ENCODE peak calls at places on chromosomes 12 and 14, in six cellular contexts. I is fibroblast of lung, Q is HepG2, C is ACHN, D is LoVo, W is glutamatergic neuron. J is an unnamed sample.

GRCh38 chr12:26369588-26369987 is 174.2 kb downstream of the SSPN start:
- DNase-seq in I (peak), Q (no peak), C (peak), D (no peak), W (no peak), J (peak)

GRCh38 chr12:80936353-80936641 is 1.4 kb downstream of the LIN7A start:
- DNase-seq in I (no peak), Q (no peak), C (no peak), D (no peak), W (peak), J (no peak)

GRCh38 chr12:114687802-114688201 is 3.8 kb upstream of the TBX3 start:
- DNase-seq in I (peak), Q (no peak), C (no peak), D (no peak), W (no peak), J (peak)

GRCh38 chr14:20278414-20278813 is 27.3 kb downstream of the TTC5 start:
- DNase-seq in I (peak), Q (no peak), C (peak), D (peak), W (no peak), J (no peak)

GRCh38 chr14:65370890-65371289 is 41.6 kb upstream of the FUT8 start:
- DNase-seq in I (no peak), Q (no peak), C (no peak), D (no peak), W (no peak), J (no peak)

GRCh38 chr14:69660344-69661193 is 49.2 kb downstream of the SUSD6 start:
- DNase-seq in I (no peak), Q (no peak), C (no peak), D (no peak), W (no peak), J (no peak)

GRCh38 chr14:50714452-50715073 is 46.5 kb upstream of the SAV1 start:
- DNase-seq in I (peak), Q (peak), C (no peak), D (peak), W (no peak), J (no peak)

GRCh38 chr12:22858849-22859569 is 234.0 kb downstream of the ETNK1 start:
- DNase-seq in I (peak), Q (no peak), C (no peak), D (no peak), W (no peak), J (no peak)

GRCh38 chr12:4108803-4109345 is 164.7 kb upstream of the CCND2 start:
- DNase-seq in I (no peak), Q (no peak), C (peak), D (no peak), W (no peak), J (no peak)

GRCh38 chr14:92693998-92694780 is 54.2 kb downstream of the LGMN start:
- DNase-seq in I (no peak), Q (peak), C (no peak), D (peak), W (no peak), J (no peak)

GRCh38 chr12:132986885-132987225 is 688 bp downstream of the ZNF26 start:
- DNase-seq in I (no peak), Q (peak), C (peak), D (no peak), W (no peak), J (no peak)

GRCh38 chr14:88477513-88478250 is 77.1 kb downstream of the PTPN21 start:
- DNase-seq in I (no peak), Q (no peak), C (no peak), D (no peak), W (no peak), J (no peak)

GRCh38 chr12:124286414-124286813 is 8.5 kb upstream of the RFLNA start:
- DNase-seq in I (no peak), Q (no peak), C (no peak), D (peak), W (no peak), J (no peak)

GRCh38 chr12:65609359-65609771 is 214.9 kb upstream of the HMGA2 start:
- DNase-seq in I (peak), Q (no peak), C (peak), D (peak), W (no peak), J (no peak)

GRCh38 chr12:100391856-100392255 is 35.0 kb downstream of the SLC17A8 start:
- DNase-seq in I (peak), Q (peak), C (peak), D (no peak), W (no peak), J (no peak)

GRCh38 chr12:107459649-107460048 is 225.9 kb upstream of the PWP1 start:
- DNase-seq in I (no peak), Q (no peak), C (no peak), D (no peak), W (no peak), J (no peak)

GRCh38 chr12:76340680-76341435 is 7.4 kb downstream of the BBS10 start:
- DNase-seq in I (peak), Q (no peak), C (no peak), D (no peak), W (no peak), J (no peak)

GRCh38 chr14:53193193-53193592 is 40.1 kb upstream of the DDHD1 start:
- DNase-seq in I (peak), Q (no peak), C (no peak), D (no peak), W (no peak), J (no peak)

GRCh38 chr14:53278602-53279506 is 125.7 kb upstream of the DDHD1 start:
- DNase-seq in I (peak), Q (peak), C (no peak), D (no peak), W (no peak), J (no peak)

GRCh38 chr12:129226005-129226404 is 372.7 kb downstream of the GLT1D1 start:
- DNase-seq in I (no peak), Q (no peak), C (no peak), D (no peak), W (no peak), J (no peak)

GRCh38 chr12:108591267-108591980 is 6.5 kb downstream of the TMEM119 start:
- DNase-seq in I (no peak), Q (no peak), C (no peak), D (no peak), W (no peak), J (no peak)

GRCh38 chr14:81211844-81212243 is 8.9 kb downstream of the GTF2A1 start:
- DNase-seq in I (peak), Q (peak), C (peak), D (peak), W (no peak), J (no peak)

GRCh38 chr14:24674204-24674970 is 40.4 kb upstream of the GZMB start:
- DNase-seq in I (no peak), Q (no peak), C (no peak), D (no peak), W (no peak), J (no peak)

GRCh38 chr12:1929241-1929984 is 11.0 kb upstream of the CACNA2D4 start:
- DNase-seq in I (no peak), Q (no peak), C (no peak), D (no peak), W (no peak), J (no peak)

GRCh38 chr12:77161944-77162343 is 96.6 kb upstream of the E2F7 start:
- DNase-seq in I (no peak), Q (no peak), C (no peak), D (no peak), W (peak), J (peak)

GRCh38 chr12:8629486-8630033 is 16.9 kb upstream of the AICDA start:
- DNase-seq in I (no peak), Q (no peak), C (peak), D (no peak), W (no peak), J (no peak)

GRCh38 chr12:4743046-4743445 is 22.8 kb downstream of the GALNT8 start:
- DNase-seq in I (no peak), Q (no peak), C (peak), D (no peak), W (no peak), J (no peak)

GRCh38 chr14:35365130-35366047 is 39.2 kb downstream of the NFKBIA start:
- DNase-seq in I (peak), Q (peak), C (peak), D (peak), W (no peak), J (no peak)

GRCh38 chr14:74504874-74505617 is 11.5 kb downstream of the ISCA2 start:
- DNase-seq in I (no peak), Q (no peak), C (no peak), D (no peak), W (peak), J (no peak)

GRCh38 chr12:125568306-125568705 is 503.1 kb downstream of the AACS start:
- DNase-seq in I (no peak), Q (no peak), C (no peak), D (no peak), W (no peak), J (no peak)

GRCh38 chr12:110176745-110177144 is 52.6 kb downstream of the IFT81 start:
- DNase-seq in I (peak), Q (no peak), C (no peak), D (no peak), W (no peak), J (no peak)